ENCODE peak calls at places on chromosome 3, in six cellular contexts. One of them, this sample, is unnamed.

GRCh38 chr3:156816091-156816793 is 9.9 kb upstream of the LEKR1 start:
- DNase-seq in vagina: no peak
- DNase-seq in left ventricle myocardium inferior: peak; percentile 25
- DNase-seq in heart right ventricle: peak; percentile 11
- DNase-seq in heart left ventricle: peak; percentile 33
- DNase-seq in neural progenitor cell: peak; percentile 79
- DNase-seq in this sample: peak; percentile 51

GRCh38 chr3:128051837-128052766 is at the start of gene SEC61A1:
- DNase-seq in vagina: no peak
- DNase-seq in left ventricle myocardium inferior: peak; percentile 95
- DNase-seq in heart right ventricle: peak; percentile 94
- DNase-seq in heart left ventricle: peak; percentile 96
- DNase-seq in neural progenitor cell: peak; percentile 95
- DNase-seq in this sample: peak; percentile 95

GRCh38 chr3:141929341-141929995 is 53.0 kb downstream of the ATP1B3 start:
- DNase-seq in vagina: peak; percentile 83
- DNase-seq in left ventricle myocardium inferior: no peak
- DNase-seq in heart right ventricle: no peak
- DNase-seq in heart left ventricle: no peak
- DNase-seq in neural progenitor cell: no peak
- DNase-seq in this sample: no peak

GRCh38 chr3:32226875-32227500 is 11.5 kb upstream of the CMTM8 start:
- DNase-seq in vagina: no peak
- DNase-seq in left ventricle myocardium inferior: no peak
- DNase-seq in heart right ventricle: no peak
- DNase-seq in heart left ventricle: no peak
- DNase-seq in neural progenitor cell: no peak
- DNase-seq in this sample: no peak

GRCh38 chr3:45592405-45592804 is 2.1 kb upstream of the LIMD1 start:
- DNase-seq in vagina: no peak
- DNase-seq in left ventricle myocardium inferior: no peak
- DNase-seq in heart right ventricle: no peak
- DNase-seq in heart left ventricle: no peak
- DNase-seq in neural progenitor cell: no peak
- DNase-seq in this sample: no peak

GRCh38 chr3:55296035-55296434 is 191.1 kb downstream of the WNT5A start:
- DNase-seq in vagina: no peak
- DNase-seq in left ventricle myocardium inferior: no peak
- DNase-seq in heart right ventricle: no peak
- DNase-seq in heart left ventricle: no peak
- DNase-seq in neural progenitor cell: no peak
- DNase-seq in this sample: no peak

GRCh38 chr3:27585429-27585828 is 101.2 kb upstream of the SLC4A7 start:
- DNase-seq in vagina: no peak
- DNase-seq in left ventricle myocardium inferior: no peak
- DNase-seq in heart right ventricle: no peak
- DNase-seq in heart left ventricle: no peak
- DNase-seq in neural progenitor cell: no peak
- DNase-seq in this sample: no peak

GRCh38 chr3:180457238-180457637 is 144.7 kb upstream of the TTC14 start:
- DNase-seq in vagina: no peak
- DNase-seq in left ventricle myocardium inferior: no peak
- DNase-seq in heart right ventricle: no peak
- DNase-seq in heart left ventricle: no peak
- DNase-seq in neural progenitor cell: no peak
- DNase-seq in this sample: no peak

GRCh38 chr3:60434323-60434722 is 816.9 kb downstream of the FHIT start:
- DNase-seq in vagina: no peak
- DNase-seq in left ventricle myocardium inferior: no peak
- DNase-seq in heart right ventricle: no peak
- DNase-seq in heart left ventricle: no peak
- DNase-seq in neural progenitor cell: no peak
- DNase-seq in this sample: no peak

GRCh38 chr3:123027292-123028232 is at the start of gene SEMA5B:
- DNase-seq in vagina: no peak
- DNase-seq in left ventricle myocardium inferior: peak; percentile 31
- DNase-seq in heart right ventricle: peak; percentile 29
- DNase-seq in heart left ventricle: peak; percentile 46
- DNase-seq in neural progenitor cell: peak; percentile 94
- DNase-seq in this sample: peak; percentile 23

GRCh38 chr3:115420086-115420485 is 203.2 kb upstream of the GAP43 start:
- DNase-seq in vagina: no peak
- DNase-seq in left ventricle myocardium inferior: no peak
- DNase-seq in heart right ventricle: no peak
- DNase-seq in heart left ventricle: no peak
- DNase-seq in neural progenitor cell: no peak
- DNase-seq in this sample: no peak

GRCh38 chr3:71924721-71925120 is 139.8 kb upstream of the PROK2 start:
- DNase-seq in vagina: no peak
- DNase-seq in left ventricle myocardium inferior: no peak
- DNase-seq in heart right ventricle: no peak
- DNase-seq in heart left ventricle: no peak
- DNase-seq in neural progenitor cell: no peak
- DNase-seq in this sample: no peak

GRCh38 chr3:175338775-175339535 is 479.8 kb downstream of the NAALADL2 start:
- DNase-seq in vagina: no peak
- DNase-seq in left ventricle myocardium inferior: no peak
- DNase-seq in heart right ventricle: no peak
- DNase-seq in heart left ventricle: no peak
- DNase-seq in neural progenitor cell: peak; percentile 7
- DNase-seq in this sample: no peak

GRCh38 chr3:53799338-53799865 is 46.8 kb downstream of the CHDH start:
- DNase-seq in vagina: no peak
- DNase-seq in left ventricle myocardium inferior: no peak
- DNase-seq in heart right ventricle: no peak
- DNase-seq in heart left ventricle: no peak
- DNase-seq in neural progenitor cell: no peak
- DNase-seq in this sample: no peak

GRCh38 chr3:178778579-178778978 is 242.3 kb downstream of the KCNMB2 start:
- DNase-seq in vagina: no peak
- DNase-seq in left ventricle myocardium inferior: no peak
- DNase-seq in heart right ventricle: no peak
- DNase-seq in heart left ventricle: no peak
- DNase-seq in neural progenitor cell: no peak
- DNase-seq in this sample: no peak

GRCh38 chr3:135125171-135125801 is 330.2 kb downstream of the EPHB1 start:
- DNase-seq in vagina: no peak
- DNase-seq in left ventricle myocardium inferior: no peak
- DNase-seq in heart right ventricle: no peak
- DNase-seq in heart left ventricle: no peak
- DNase-seq in neural progenitor cell: peak; percentile 82
- DNase-seq in this sample: no peak

GRCh38 chr3:143120716-143121239 is 1.2 kb downstream of the CHST2 start:
- DNase-seq in vagina: no peak
- DNase-seq in left ventricle myocardium inferior: no peak
- DNase-seq in heart right ventricle: peak; percentile 11
- DNase-seq in heart left ventricle: no peak
- DNase-seq in neural progenitor cell: peak; percentile 65
- DNase-seq in this sample: peak; percentile 12

GRCh38 chr3:59709702-59710555 is 660.1 kb upstream of the CFAP20DC start:
- DNase-seq in vagina: no peak
- DNase-seq in left ventricle myocardium inferior: peak; percentile 61
- DNase-seq in heart right ventricle: peak; percentile 24
- DNase-seq in heart left ventricle: peak; percentile 52
- DNase-seq in neural progenitor cell: no peak
- DNase-seq in this sample: peak; percentile 56

GRCh38 chr3:62415312-62415791 is 42.0 kb upstream of the FEZF2 start:
- DNase-seq in vagina: no peak
- DNase-seq in left ventricle myocardium inferior: no peak
- DNase-seq in heart right ventricle: no peak
- DNase-seq in heart left ventricle: no peak
- DNase-seq in neural progenitor cell: peak; percentile 98
- DNase-seq in this sample: no peak

GRCh38 chr3:32972482-32973146 is 21.2 kb downstream of the CCR4 start:
- DNase-seq in vagina: no peak
- DNase-seq in left ventricle myocardium inferior: no peak
- DNase-seq in heart right ventricle: no peak
- DNase-seq in heart left ventricle: no peak
- DNase-seq in neural progenitor cell: no peak
- DNase-seq in this sample: no peak

DNA sequence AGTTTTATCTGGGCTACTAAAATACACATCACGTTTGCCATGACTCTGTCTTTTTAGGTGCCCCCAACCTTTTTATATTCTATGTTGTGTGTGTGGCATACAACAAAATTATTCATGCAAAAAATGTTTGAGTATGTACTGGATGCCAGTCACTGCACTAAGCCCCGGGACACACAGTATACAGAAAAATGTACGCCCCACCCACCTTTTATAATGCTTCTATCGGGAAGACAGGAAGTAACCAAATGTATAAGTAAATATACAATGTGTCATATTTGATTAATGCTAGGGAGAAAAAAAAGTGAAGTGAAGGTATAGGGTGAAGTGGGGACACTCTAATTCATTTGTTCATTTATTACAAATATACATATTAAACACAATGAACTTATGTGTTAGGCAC is 503.4 kb upstream of the MDFIC2 start:
- DNase-seq in vagina: no peak
- DNase-seq in left ventricle myocardium inferior: no peak
- DNase-seq in heart right ventricle: no peak
- DNase-seq in heart left ventricle: no peak
- DNase-seq in neural progenitor cell: no peak
- DNase-seq in this sample: no peak
- H3K4me1 ChIP-seq in vagina: no peaks in the 10 kb centered on the region
- H3K4me1 ChIP-seq in left ventricle myocardium inferior: no peaks in the 10 kb centered on the region
- H3K4me1 ChIP-seq in heart right ventricle: no peaks in the 10 kb centered on the region
- H3K4me1 ChIP-seq in heart left ventricle: no peaks in the 10 kb centered on the region
- H3K4me1 ChIP-seq in neural progenitor cell: no peaks in the 10 kb centered on the region
- H3K4me1 ChIP-seq in this sample: no peaks in the 10 kb centered on the region

GRCh38 chr3:16134173-16134928 is 40.1 kb upstream of the GALNT15 start:
- DNase-seq in vagina: no peak
- DNase-seq in left ventricle myocardium inferior: no peak
- DNase-seq in heart right ventricle: no peak
- DNase-seq in heart left ventricle: no peak
- DNase-seq in neural progenitor cell: no peak
- DNase-seq in this sample: no peak

GRCh38 chr3:16140116-16140893 is 34.2 kb upstream of the GALNT15 start:
- DNase-seq in vagina: peak; percentile 89
- DNase-seq in left ventricle myocardium inferior: no peak
- DNase-seq in heart right ventricle: peak; percentile 25
- DNase-seq in heart left ventricle: no peak
- DNase-seq in neural progenitor cell: no peak
- DNase-seq in this sample: no peak

GRCh38 chr3:16137977-16138376 is 36.5 kb upstream of the GALNT15 start:
- DNase-seq in vagina: peak; percentile 64
- DNase-seq in left ventricle myocardium inferior: no peak
- DNase-seq in heart right ventricle: no peak
- DNase-seq in heart left ventricle: no peak
- DNase-seq in neural progenitor cell: no peak
- DNase-seq in this sample: no peak

GRCh38 chr3:16136042-16136441 is 38.4 kb upstream of the GALNT15 start:
- DNase-seq in vagina: no peak
- DNase-seq in left ventricle myocardium inferior: no peak
- DNase-seq in heart right ventricle: no peak
- DNase-seq in heart left ventricle: no peak
- DNase-seq in neural progenitor cell: no peak
- DNase-seq in this sample: no peak

DNA sequence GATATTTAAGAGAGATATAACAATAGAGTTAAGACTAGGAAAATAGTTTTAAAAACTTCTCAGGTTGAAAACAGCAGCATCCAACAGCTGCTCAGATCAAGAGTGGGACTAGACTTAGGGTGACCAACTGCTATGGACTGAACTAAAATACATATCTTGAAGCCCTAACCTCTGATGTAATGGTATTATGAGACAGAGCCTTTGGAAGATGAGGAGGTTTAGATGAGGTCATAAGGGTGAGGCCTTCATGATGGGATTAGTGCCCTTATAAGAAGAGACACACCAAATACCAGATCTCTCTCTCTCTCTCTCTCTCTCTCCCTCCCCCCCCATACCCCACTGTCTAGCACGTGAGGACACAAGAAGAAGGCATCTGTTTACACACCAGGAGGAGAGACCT is 37.4 kb upstream of the GALNT15 start:
- DNase-seq in vagina: no peak
- DNase-seq in left ventricle myocardium inferior: no peak
- DNase-seq in heart right ventricle: no peak
- DNase-seq in heart left ventricle: no peak
- DNase-seq in neural progenitor cell: no peak
- DNase-seq in this sample: no peak
- H3K4me1 ChIP-seq in vagina: peaks cover 32% of the 10 kb centered on the region
- H3K4me1 ChIP-seq in left ventricle myocardium inferior: peaks cover 33% of the 10 kb centered on the region
- H3K4me1 ChIP-seq in heart right ventricle: peaks cover 35% of the 10 kb centered on the region
- H3K4me1 ChIP-seq in heart left ventricle: peaks cover 5% of the 10 kb centered on the region
- H3K4me1 ChIP-seq in neural progenitor cell: no peaks in the 10 kb centered on the region
- H3K4me1 ChIP-seq in this sample: no peaks in the 10 kb centered on the region

GRCh38 chr3:21662403-21662802 is 88.6 kb downstream of the ZNF385D start:
- DNase-seq in vagina: no peak
- DNase-seq in left ventricle myocardium inferior: no peak
- DNase-seq in heart right ventricle: no peak
- DNase-seq in heart left ventricle: no peak
- DNase-seq in neural progenitor cell: no peak
- DNase-seq in this sample: no peak
- H3K4me1 ChIP-seq in vagina: no peaks in the 10 kb centered on the region
- H3K4me1 ChIP-seq in left ventricle myocardium inferior: no peaks in the 10 kb centered on the region
- H3K4me1 ChIP-seq in heart right ventricle: peaks cover 4% of the 10 kb centered on the region
- H3K4me1 ChIP-seq in heart left ventricle: no peaks in the 10 kb centered on the region
- H3K4me1 ChIP-seq in neural progenitor cell: peaks cover 10% of the 10 kb centered on the region
- H3K4me1 ChIP-seq in this sample: no peaks in the 10 kb centered on the region

GRCh38 chr3:30355622-30356021 is 250.8 kb upstream of the TGFBR2 start:
- DNase-seq in vagina: no peak
- DNase-seq in left ventricle myocardium inferior: no peak
- DNase-seq in heart right ventricle: no peak
- DNase-seq in heart left ventricle: no peak
- DNase-seq in neural progenitor cell: peak; percentile 9
- DNase-seq in this sample: no peak
- H3K4me1 ChIP-seq in vagina: peaks cover 56% of the 10 kb centered on the region
- H3K4me1 ChIP-seq in left ventricle myocardium inferior: peaks cover 50% of the 10 kb centered on the region
- H3K4me1 ChIP-seq in heart right ventricle: peaks cover 45% of the 10 kb centered on the region
- H3K4me1 ChIP-seq in heart left ventricle: peaks cover 4% of the 10 kb centered on the region
- H3K4me1 ChIP-seq in neural progenitor cell: peaks cover 3% of the 10 kb centered on the region
- H3K4me1 ChIP-seq in this sample: no peaks in the 10 kb centered on the region

GRCh38 chr3:195879416-195880036 is 28.8 kb downstream of the TNK2 start:
- DNase-seq in vagina: no peak
- DNase-seq in left ventricle myocardium inferior: no peak
- DNase-seq in heart right ventricle: no peak
- DNase-seq in heart left ventricle: no peak
- DNase-seq in neural progenitor cell: no peak
- DNase-seq in this sample: no peak

GRCh38 chr3:195880037-195880431 is 28.3 kb downstream of the TNK2 start:
- DNase-seq in vagina: no peak
- DNase-seq in left ventricle myocardium inferior: no peak
- DNase-seq in heart right ventricle: no peak
- DNase-seq in heart left ventricle: no peak
- DNase-seq in neural progenitor cell: no peak
- DNase-seq in this sample: no peak

GRCh38 chr3:195883160-195883559 is 25.2 kb downstream of the TNK2 start:
- DNase-seq in vagina: no peak
- DNase-seq in left ventricle myocardium inferior: no peak
- DNase-seq in heart right ventricle: no peak
- DNase-seq in heart left ventricle: no peak
- DNase-seq in neural progenitor cell: no peak
- DNase-seq in this sample: no peak

GRCh38 chr3:195882002-195882441 is 26.3 kb downstream of the TNK2 start:
- DNase-seq in vagina: no peak
- DNase-seq in left ventricle myocardium inferior: no peak
- DNase-seq in heart right ventricle: no peak
- DNase-seq in heart left ventricle: no peak
- DNase-seq in neural progenitor cell: no peak
- DNase-seq in this sample: no peak

GRCh38 chr3:195881276-195881988 is 26.9 kb downstream of the TNK2 start:
- DNase-seq in vagina: no peak
- DNase-seq in left ventricle myocardium inferior: no peak
- DNase-seq in heart right ventricle: no peak
- DNase-seq in heart left ventricle: no peak
- DNase-seq in neural progenitor cell: no peak
- DNase-seq in this sample: no peak
- H3K4me1 ChIP-seq in vagina: peaks cover 7% of the 10 kb centered on the region
- H3K4me1 ChIP-seq in left ventricle myocardium inferior: peaks cover 22% of the 10 kb centered on the region
- H3K4me1 ChIP-seq in heart right ventricle: peaks cover 20% of the 10 kb centered on the region
- H3K4me1 ChIP-seq in heart left ventricle: peaks cover 4% of the 10 kb centered on the region
- H3K4me1 ChIP-seq in neural progenitor cell: peaks cover 7% of the 10 kb centered on the region
- H3K4me1 ChIP-seq in this sample: no peaks in the 10 kb centered on the region

This sample was measured in body of pancreas.